ENCODE peak calls at places on chromosomes 4 and X, in seven cellular contexts. T is tibial nerve, I is HTR-8/SVneo, U is thyroid gland, P is epithelial cell of proximal tubule, X is mucosa of descending colon, W is fibroblast of the aortic adventitia. B is an unnamed sample.

GRCh38 chr4:55407119-55407518 is 11.4 kb downstream of the TMEM165 start:
- DNase-seq in W (no peak), X (no peak), T (no peak), I (no peak), P (no peak), U (no peak), B (no peak)

GRCh38 chrX:24577091-24577490 is 70.1 kb downstream of the PCYT1B start:
- DNase-seq in I (no peak), T (no peak), X (no peak), W (no peak), P (no peak), U (peak; percentile 50), B (no peak)

GRCh38 chr4:134935320-134935719 is 733.7 kb upstream of the PABPC4L start:
- DNase-seq in T (peak; percentile 7), I (no peak), P (no peak), W (no peak), X (peak; percentile 27), U (no peak), B (peak; percentile 1)

GRCh38 chr4:89358935-89359364 is 51.4 kb upstream of the GPRIN3 start:
- DNase-seq in I (peak; percentile 14), U (no peak), P (no peak), X (no peak), W (no peak), T (no peak), B (no peak)

GRCh38 chrX:39484669-39485068 is 613.1 kb downstream of the BCOR start:
- DNase-seq in X (no peak), P (no peak), I (no peak), U (no peak), T (no peak), W (no peak), B (no peak)

GRCh38 chr4:172042714-172043114 is 229.5 kb downstream of the GALNTL6 start:
- DNase-seq in P (peak; percentile 15), U (no peak), W (no peak), I (no peak), X (peak; percentile 25), T (no peak), B (peak; percentile 40)

GRCh38 chr4:106366026-106366425 is 2.6 kb downstream of the GIMD1 start:
- DNase-seq in T (no peak), P (no peak), I (no peak), X (no peak), U (no peak), W (peak; percentile 84), B (peak; percentile 80)

GRCh38 chrX:56764153-56764974 is 35.3 kb downstream of the NBDY start:
- DNase-seq in I (peak; percentile 42), X (peak; percentile 58), T (peak; percentile 54), U (peak; percentile 42), P (peak; percentile 4), W (peak; percentile 96), B (peak; percentile 34)

GRCh38 chr4:153401501-153401900 is 57.0 kb downstream of the MND1 start:
- DNase-seq in P (no peak), X (no peak), W (no peak), I (no peak), T (no peak), U (no peak), B (no peak)

GRCh38 chr4:1464581-1465171 is 58.4 kb upstream of the NKX1-1 start:
- DNase-seq in P (no peak), W (no peak), T (no peak), X (no peak), I (no peak), U (no peak), B (no peak)

GRCh38 chr4:185912779-185913178 is 100.8 kb upstream of the SORBS2 start:
- DNase-seq in X (no peak), U (no peak), I (no peak), T (no peak), W (no peak), P (no peak), B (peak; percentile 81)

GRCh38 chr4:55947912-55948725 is 626 bp upstream of the CEP135 start:
- DNase-seq in I (peak; percentile 59), X (peak; percentile 29), T (peak; percentile 11), U (no peak), P (peak; percentile 33), W (peak; percentile 97), B (peak; percentile 96)

GRCh38 chr4:13248621-13249298 is 235.4 kb downstream of the RAB28 start:
- DNase-seq in X (no peak), T (no peak), U (no peak), P (no peak), W (peak; percentile 1), I (no peak), B (no peak)

GRCh38 chrX:110944323-110944761 is 148.7 kb upstream of the CHRDL1 start:
- DNase-seq in W (no peak), U (peak; percentile 79), I (no peak), P (no peak), T (no peak), X (no peak), B (no peak)

GRCh38 chr4:133802741-133803140 is 398.8 kb downstream of the PABPC4L start:
- DNase-seq in W (peak; percentile 47), T (no peak), I (peak; percentile 13), P (no peak), U (no peak), X (no peak), B (peak; percentile 0)

GRCh38 chr4:133839326-133839725 is 362.3 kb downstream of the PABPC4L start:
- DNase-seq in W (no peak), P (no peak), T (no peak), X (no peak), U (no peak), I (no peak), B (no peak)

GRCh38 chr4:7094931-7095330 is 27.1 kb upstream of the GRPEL1 start:
- DNase-seq in P (no peak), U (no peak), W (peak; percentile 16), I (no peak), T (no peak), X (no peak), B (no peak)

GRCh38 chr4:154727540-154727939 is 16.3 kb upstream of the LRAT start:
- DNase-seq in U (no peak), T (no peak), I (no peak), X (no peak), W (no peak), P (no peak), B (peak; percentile 42)

GRCh38 chr4:165711912-165712311 is 161.1 kb upstream of the TLL1 start:
- DNase-seq in T (no peak), P (no peak), X (no peak), I (no peak), W (peak; percentile 9), U (no peak), B (no peak)

GRCh38 chr4:5370286-5370685 is 319.0 kb downstream of the STK32B start:
- DNase-seq in T (no peak), U (no peak), X (no peak), P (peak; percentile 23), I (no peak), W (no peak), B (peak; percentile 90)

GRCh38 chrX:73262991-73263390 is 48.3 kb upstream of the NAP1L2 start:
- DNase-seq in X (no peak), U (no peak), I (no peak), W (peak; percentile 1), P (no peak), T (no peak), B (peak; percentile 8)